ENCODE peak calls at places on chromosomes 7 and 10, in ten cellular contexts. K is PC-3, X is A549, I is esophagus muscularis mucosa, L is GM13976, F is neural progenitor cell, Q is RWPE1, N is H1, V is right atrium auricular region, R is AG10803. J is an unnamed sample.

GRCh38 chr10:35961501-35961900 is 319.4 kb upstream of the FZD8 start:
- DNase-seq in K (peak; percentile 71), X (no peak), I (no peak), L (no peak), F (no peak), Q (no peak), N (no peak), V (no peak), R (peak; percentile 36), J (no peak)

GRCh38 chr7:1750541-1751021 is 80.5 kb downstream of the ELFN1 start:
- DNase-seq in K (no peak), X (no peak), I (no peak), L (no peak), F (no peak), Q (no peak), N (no peak), V (no peak), R (no peak), J (no peak)

GRCh38 chr7:70647801-70648491 is 484.0 kb upstream of the GALNT17 start:
- DNase-seq in K (no peak), X (no peak), I (no peak), L (peak; percentile 68), F (no peak), Q (peak; percentile 29), N (no peak), V (no peak), R (peak; percentile 59), J (no peak)

GRCh38 chr7:47690902-47691558 is 109.1 kb upstream of the TNS3 start:
- DNase-seq in K (peak; percentile 35), X (no peak), I (no peak), L (no peak), F (no peak), Q (no peak), N (no peak), V (no peak), R (peak; percentile 94), J (peak; percentile 50)

GRCh38 chr7:16847381-16847860 is 34.4 kb downstream of the AGR3 start:
- DNase-seq in K (peak; percentile 95), X (peak; percentile 74), I (no peak), L (no peak), F (no peak), Q (peak; percentile 44), N (no peak), V (no peak), R (peak; percentile 2), J (peak; percentile 12)

GRCh38 chr7:66964391-66964790 is 31.0 kb downstream of the SBDS start:
- DNase-seq in K (peak; percentile 8), X (no peak), I (no peak), L (no peak), F (no peak), Q (no peak), N (no peak), V (no peak), R (peak; percentile 39), J (peak; percentile 80)

GRCh38 chr7:57308631-57309408 is 141.2 kb upstream of the ZNF716 start:
- DNase-seq in K (no peak), X (no peak), I (no peak), L (no peak), F (no peak), Q (no peak), N (no peak), V (no peak), R (no peak), J (no peak)

GRCh38 chr7:155965010-155965409 is 152.7 kb upstream of the SHH start:
- DNase-seq in K (peak; percentile 57), X (no peak), I (no peak), L (no peak), F (no peak), Q (peak; percentile 7), N (no peak), V (no peak), R (no peak), J (no peak)

GRCh38 chr10:72058989-72059842 is 29.1 kb downstream of the SPOCK2 start:
- DNase-seq in K (no peak), X (no peak), I (no peak), L (no peak), F (no peak), Q (no peak), N (no peak), V (no peak), R (no peak), J (peak; percentile 51)

GRCh38 chr7:73451780-73452398 is 18.3 kb downstream of the FZD9 start:
- DNase-seq in K (peak; percentile 67), X (peak; percentile 61), I (no peak), L (peak; percentile 66), F (peak; percentile 57), Q (peak; percentile 60), N (no peak), V (no peak), R (peak; percentile 59), J (peak; percentile 79)

GRCh38 chr10:80078448-80079311 is at the start of gene TMEM254:
- DNase-seq in K (peak; percentile 100), X (peak; percentile 89), I (peak; percentile 96), L (peak; percentile 94), F (peak; percentile 94), Q (peak; percentile 89), N (peak; percentile 64), V (peak; percentile 90), R (peak; percentile 85), J (peak; percentile 94)

GRCh38 chr7:149569025-149569725 is 71.6 kb upstream of the ZNF746 start:
- DNase-seq in K (no peak), X (no peak), I (peak; percentile 21), L (no peak), F (peak; percentile 86), Q (no peak), N (no peak), V (no peak), R (peak; percentile 37), J (no peak)

GRCh38 chr7:136105191-136105590 is 128.0 kb upstream of the MTPN start:
- DNase-seq in K (no peak), X (no peak), I (no peak), L (no peak), F (no peak), Q (no peak), N (no peak), V (no peak), R (no peak), J (no peak)
- TF ChIP-seq CTCF in K (no peak), X (no peak), I (no peak), L (no peak), F (no peak), Q (no peak), N (no peak), V (no peak), R (no peak), J (no peak)

GRCh38 chr7:13725591-13725990 is 263.9 kb downstream of the ETV1 start:
- DNase-seq in K (no peak), X (no peak), I (no peak), L (no peak), F (no peak), Q (no peak), N (no peak), V (no peak), R (no peak), J (peak; percentile 22)
- TF ChIP-seq CTCF in K (peak; percentile 11), X (peak; percentile 15), I (peak; percentile 6), L (no peak), F (peak; percentile 16), Q (no peak), N (no peak), V (peak; percentile 22), R (no peak), J (peak; percentile 12)

GRCh38 chr10:6643962-6644361 is 63.9 kb upstream of the PRKCQ start:
- DNase-seq in K (no peak), X (no peak), I (no peak), L (no peak), F (no peak), Q (no peak), N (no peak), V (no peak), R (no peak), J (no peak)

GRCh38 chr10:6649903-6650302 is 69.8 kb upstream of the PRKCQ start:
- DNase-seq in K (no peak), X (no peak), I (no peak), L (no peak), F (no peak), Q (no peak), N (no peak), V (no peak), R (no peak), J (no peak)

GRCh38 chr10:6650580-6650979 is 70.5 kb upstream of the PRKCQ start:
- DNase-seq in K (no peak), X (no peak), I (no peak), L (no peak), F (no peak), Q (no peak), N (no peak), V (no peak), R (no peak), J (no peak)

GRCh38 chr10:6649107-6649720 is 69.1 kb upstream of the PRKCQ start:
- DNase-seq in K (no peak), X (no peak), I (no peak), L (no peak), F (no peak), Q (no peak), N (no peak), V (no peak), R (no peak), J (no peak)

GRCh38 chr10:6647811-6648526 is 67.9 kb upstream of the PRKCQ start:
- DNase-seq in K (peak; percentile 29), X (peak; percentile 59), I (no peak), L (peak; percentile 69), F (peak; percentile 82), Q (peak; percentile 69), N (peak; percentile 58), V (no peak), R (no peak), J (no peak)
- TF ChIP-seq CTCF in K (peak; percentile 49), X (peak; percentile 47), I (peak; percentile 52), L (no peak), F (peak; percentile 83), Q (peak; percentile 76), N (peak; percentile 75), V (peak; percentile 49), R (peak; percentile 54), J (peak; percentile 40)

DNA sequence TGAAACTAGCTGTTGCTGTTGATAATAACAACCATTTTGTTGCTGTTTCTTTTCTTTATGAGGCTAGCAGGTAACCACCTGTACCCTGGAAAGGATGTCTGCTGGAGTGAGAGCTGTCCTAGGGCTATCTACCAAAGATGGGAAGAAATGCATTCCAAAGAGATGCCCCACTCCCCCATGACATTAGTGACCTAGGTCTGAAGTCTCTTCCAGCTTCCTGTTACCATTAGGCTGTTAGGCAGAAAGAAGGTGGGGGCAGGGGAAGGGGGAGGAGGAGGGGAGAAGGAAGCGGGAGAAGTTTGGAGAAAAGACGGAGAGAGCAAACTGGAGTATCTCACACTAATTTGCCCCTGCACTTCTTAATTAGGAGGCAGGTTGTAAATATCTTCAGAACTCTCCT is 118.5 kb downstream of the ABLIM1 start:
- DNase-seq in K (no peak), X (no peak), I (no peak), L (no peak), F (no peak), Q (no peak), N (no peak), V (no peak), R (no peak), J (no peak)
- TF ChIP-seq CTCF in K (no peak), X (no peak), I (no peak), L (no peak), F (no peak), Q (no peak), N (no peak), V (no peak), R (no peak), J (no peak)

GRCh38 chr7:88881136-88881535 is 85.6 kb upstream of the TEX47 start:
- DNase-seq in K (no peak), X (no peak), I (no peak), L (no peak), F (no peak), Q (no peak), N (no peak), V (no peak), R (no peak), J (no peak)
- TF ChIP-seq CTCF in K (no peak), X (no peak), I (no peak), L (no peak), F (no peak), Q (no peak), N (no peak), V (no peak), R (no peak), J (no peak)